ENCODE peak calls at places on chromosomes 11 and 22, in four cellular contexts. G, A, O and U are unnamed samples.

GRCh38 chr22:42719133-42719532 is 1.5 kb downstream of the A4GALT start:
- DNase-seq in G (no peak), A (no peak), O (no peak), U (no peak)

GRCh38 chr22:32644252-32645100 is 157.0 kb upstream of the TIMP3 start:
- DNase-seq in G (no peak), A (peak; percentile 13), O (peak; percentile 80), U (no peak)

GRCh38 chr11:17972987-17973386 is 39.9 kb downstream of the SERGEF start:
- DNase-seq in G (peak; percentile 21), A (no peak), O (peak; percentile 67), U (peak; percentile 67)

GRCh38 chr11:86938900-86939880 is 16.0 kb downstream of the FZD4 start:
- DNase-seq in G (peak; percentile 71), A (peak; percentile 31), O (peak; percentile 37), U (peak; percentile 17)

GRCh38 chr11:16787035-16787744 is 48.7 kb downstream of the C11orf58 start:
- DNase-seq in G (no peak), A (no peak), O (no peak), U (no peak)

GRCh38 chr22:30205281-30206115 is 41.1 kb downstream of the LIF start:
- DNase-seq in G (no peak), A (peak; percentile 97), O (no peak), U (no peak)

GRCh38 chr11:19892876-19893275 is 180.2 kb downstream of the NAV2 start:
- DNase-seq in G (no peak), A (no peak), O (no peak), U (no peak)

GRCh38 chr11:8671651-8672062 is 10.8 kb downstream of the TRIM66 start:
- DNase-seq in G (no peak), A (peak; percentile 73), O (no peak), U (no peak)

GRCh38 chr11:35112056-35112845 is 26.7 kb upstream of the CD44 start:
- DNase-seq in G (no peak), A (no peak), O (no peak), U (no peak)

GRCh38 chr22:22036588-22036987 is 54.0 kb upstream of the TOP3B start:
- DNase-seq in G (no peak), A (no peak), O (no peak), U (no peak)

GRCh38 chr11:10931761-10932700 is 74.2 kb upstream of the ZBED5 start:
- DNase-seq in G (no peak), A (no peak), O (peak; percentile 20), U (peak; percentile 64)

GRCh38 chr11:107017433-107018227 is 646 bp downstream of the GUCY1A2 start:
- DNase-seq in G (no peak), A (peak; percentile 13), O (peak; percentile 66), U (peak; percentile 65)

GRCh38 chr11:18010977-18011586 is 1.8 kb downstream of the SERGEF start:
- DNase-seq in G (no peak), A (no peak), O (no peak), U (peak; percentile 46)

GRCh38 chr11:13276454-13276851 is 1.1 kb upstream of the BMAL1 start:
- DNase-seq in G (no peak), A (no peak), O (no peak), U (no peak)

GRCh38 chr22:41563051-41563711 is 2.4 kb downstream of the CSDC2 start:
- DNase-seq in G (no peak), A (peak; percentile 65), O (no peak), U (no peak)

GRCh38 chr11:36186340-36186739 is 102.9 kb downstream of the COMMD9 start:
- DNase-seq in G (no peak), A (no peak), O (no peak), U (no peak)

GRCh38 chr11:108934696-108935095 is 269.8 kb downstream of the DDX10 start:
- DNase-seq in G (no peak), A (no peak), O (no peak), U (no peak)

GRCh38 chr11:77093987-77094840 is 8.4 kb upstream of the OMP start:
- DNase-seq in G (no peak), A (no peak), O (no peak), U (no peak)

GRCh38 chr22:17777005-17777716 is 2.9 kb upstream of the BID start:
- DNase-seq in G (peak; percentile 78), A (peak; percentile 16), O (no peak), U (no peak)

GRCh38 chr11:126430581-126431320 is 75.3 kb downstream of the ST3GAL4 start:
- DNase-seq in G (no peak), A (no peak), O (no peak), U (no peak)

GRCh38 chr22:19641983-19642451 is 72.3 kb upstream of the SEPTIN5 start:
- DNase-seq in G (no peak), A (no peak), O (no peak), U (no peak)

GRCh38 chr11:81725691-81726090 is 1008.0 kb downstream of the FAM181B start:
- DNase-seq in G (no peak), A (no peak), O (no peak), U (no peak)

GRCh38 chr22:40044870-40045834 is 50.4 kb downstream of the FAM83F start:
- DNase-seq in G (peak; percentile 71), A (no peak), O (peak; percentile 75), U (no peak)

GRCh38 chr11:110986016-110986415 is 259.5 kb upstream of the POU2AF2 start:
- DNase-seq in G (no peak), A (no peak), O (no peak), U (no peak)

GRCh38 chr22:34886812-34887211 is 179.1 kb upstream of the ISX start:
- DNase-seq in G (no peak), A (no peak), O (no peak), U (no peak)

GRCh38 chr11:68677432-68677831 is 6.9 kb upstream of the GAL start:
- DNase-seq in G (no peak), A (peak; percentile 88), O (no peak), U (no peak)

GRCh38 chr11:110984147-110984546 is 261.4 kb upstream of the POU2AF2 start:
- DNase-seq in G (no peak), A (no peak), O (no peak), U (no peak)

GRCh38 chr11:117816151-117816741 is 8.3 kb downstream of the FXYD2 start:
- DNase-seq in G (no peak), A (peak; percentile 52), O (no peak), U (peak; percentile 87)

GRCh38 chr11:123451183-123451907 is 21.3 kb downstream of the GRAMD1B start:
- DNase-seq in G (no peak), A (no peak), O (no peak), U (no peak)

GRCh38 chr22:24809331-24809730 is 3.3 kb downstream of the SGSM1 start:
- DNase-seq in G (no peak), A (no peak), O (no peak), U (no peak)

GRCh38 chr22:44311104-44311854 is 1.5 kb downstream of the SHISAL1 start:
- DNase-seq in G (no peak), A (no peak), O (no peak), U (no peak)

GRCh38 chr11:22165087-22165486 is 27.8 kb upstream of the ANO5 start:
- DNase-seq in G (no peak), A (no peak), O (no peak), U (no peak)

GRCh38 chr11:68963779-68964178 is 17.0 kb downstream of the MRGPRD start:
- DNase-seq in G (peak; percentile 13), A (no peak), O (no peak), U (no peak)

GRCh38 chr11:123504401-123504800 is 74.3 kb downstream of the GRAMD1B start:
- DNase-seq in G (no peak), A (no peak), O (no peak), U (no peak)